ENCODE peak calls at places on chromosomes 12 and 14, in eight cellular contexts. Q, M, X, U, J, F, W and V are unnamed samples.

GRCh38 chr12:121214171-121214777 is 4.3 kb downstream of the P2RX4 start:
- DNase-seq in M (no peak), F (peak), U (no peak), W (no peak), J (no peak), X (no peak), Q (peak), V (no peak)

GRCh38 chr14:21121106-21121505 is 20.2 kb downstream of the TMEM253 start:
- DNase-seq in X (no peak), M (no peak), U (no peak), W (no peak), F (no peak), Q (no peak), J (no peak), V (no peak)

GRCh38 chr12:52260351-52261210 is 13.9 kb upstream of the KRT86 start:
- DNase-seq in J (no peak), F (peak), M (no peak), X (no peak), W (no peak), Q (no peak), U (no peak), V (no peak)

GRCh38 chr14:65476290-65476941 is 63.9 kb downstream of the FUT8 start:
- DNase-seq in X (no peak), W (no peak), Q (peak), M (no peak), J (no peak), F (no peak), U (no peak), V (no peak)

GRCh38 chr12:26810330-26810729 is 22.7 kb downstream of the ITPR2 start:
- DNase-seq in M (no peak), J (no peak), X (no peak), Q (no peak), U (peak), W (no peak), F (peak), V (peak)

GRCh38 chr12:26193539-26193938 is 1.8 kb upstream of the SSPN start:
- DNase-seq in J (no peak), U (no peak), M (no peak), X (no peak), F (no peak), Q (no peak), W (no peak), V (no peak)

GRCh38 chr12:7609480-7609879 is 56.2 kb downstream of the APOBEC1 start:
- DNase-seq in J (no peak), Q (no peak), W (no peak), F (no peak), U (no peak), X (no peak), M (no peak), V (no peak)

GRCh38 chr14:104109731-104110361 is 24.3 kb downstream of the ASPG start:
- DNase-seq in W (no peak), U (no peak), F (no peak), J (no peak), Q (no peak), X (no peak), M (no peak), V (peak)

GRCh38 chr12:23895792-23896218 is 53.7 kb downstream of the SOX5 start:
- DNase-seq in Q (no peak), X (peak), U (no peak), M (no peak), J (no peak), W (no peak), F (peak), V (no peak)

GRCh38 chr14:61585598-61586538 is 109.4 kb upstream of the HIF1A start:
- DNase-seq in J (no peak), M (no peak), Q (no peak), X (no peak), W (no peak), F (peak), U (peak), V (peak)

GRCh38 chr12:29301114-29301513 is 79.9 kb downstream of the ERGIC2 start:
- DNase-seq in U (no peak), Q (no peak), F (no peak), X (no peak), M (no peak), J (no peak), W (no peak), V (no peak)

GRCh38 chr14:69910871-69911270 is 31.7 kb downstream of the SMOC1 start:
- DNase-seq in X (no peak), Q (no peak), M (no peak), F (no peak), J (no peak), W (no peak), U (no peak), V (no peak)

GRCh38 chr12:13373131-13373530 is 176.6 kb downstream of the EMP1 start:
- DNase-seq in F (no peak), X (no peak), J (no peak), W (no peak), M (no peak), Q (no peak), U (no peak), V (no peak)

GRCh38 chr14:103343905-103344797 is 10.1 kb downstream of the EIF5 start:
- DNase-seq in J (no peak), Q (no peak), M (no peak), F (no peak), X (no peak), U (no peak), W (no peak), V (no peak)

GRCh38 chr12:34339922-34340321 is 317.6 kb downstream of the ALG10 start:
- DNase-seq in W (no peak), J (no peak), U (no peak), X (no peak), Q (no peak), M (no peak), F (no peak), V (no peak)

GRCh38 chr12:2145433-2145832 is 92.6 kb downstream of the CACNA1C start:
- DNase-seq in M (no peak), J (no peak), Q (no peak), X (no peak), U (no peak), F (no peak), W (no peak), V (no peak)

GRCh38 chr12:52836042-52836466 is 1.9 kb upstream of the KRT79 start:
- DNase-seq in F (peak), W (peak), X (no peak), J (peak), Q (peak), U (no peak), M (peak), V (no peak)

GRCh38 chr12:6201199-6201608 is 1.0 kb downstream of the CD9 start:
- DNase-seq in U (no peak), Q (no peak), M (peak), J (no peak), F (no peak), X (no peak), W (no peak), V (peak)

GRCh38 chr14:65251213-65251612 is 148.9 kb upstream of the MAX start:
- DNase-seq in Q (no peak), F (peak), U (peak), M (no peak), J (no peak), X (no peak), W (no peak), V (no peak)

GRCh38 chr12:101298426-101298825 is 18.5 kb downstream of the UTP20 start:
- DNase-seq in Q (no peak), W (no peak), M (no peak), X (no peak), U (peak), J (no peak), F (peak), V (no peak)

GRCh38 chr14:87966816-87967215 is 26.2 kb downstream of the GALC start:
- DNase-seq in J (no peak), W (no peak), F (peak), X (no peak), U (no peak), M (no peak), Q (no peak), V (no peak)